ENCODE peak calls at places on chromosomes 6 and 20, in five cellular contexts. P, J, N, B and L are unnamed samples.
A peak's percentile ranks its signal among the peaks of the same experiment; 100 is the strongest.

GRCh38 chr6:47188588-47189021 is 121.1 kb downstream of the TNFRSF21 start:
- DNase-seq in P (no peak), J (peak; percentile 78), N (no peak), B (no peak), L (no peak)

GRCh38 chr6:3233321-3233720 is 5.9 kb upstream of the TUBB2B start:
- DNase-seq in P (no peak), J (no peak), N (no peak), B (no peak), L (no peak)

GRCh38 chr6:36759177-36759757 is 61.6 kb downstream of the RAB44 start:
- DNase-seq in P (peak; percentile 77), J (peak; percentile 68), N (peak; percentile 85), B (peak; percentile 82), L (peak; percentile 78)

GRCh38 chr6:38957426-38957825 is 91.2 kb upstream of the GLP1R start:
- DNase-seq in P (no peak), J (no peak), N (no peak), B (no peak), L (no peak)

GRCh38 chr20:57878803-57879424 is 169.1 kb upstream of the PMEPA1 start:
- DNase-seq in P (no peak), J (no peak), N (no peak), B (no peak), L (peak; percentile 25)

GRCh38 chr6:39422273-39422672 is 99.8 kb upstream of the KCNK16 start:
- DNase-seq in P (peak; percentile 58), J (no peak), N (no peak), B (no peak), L (no peak)

GRCh38 chr6:37552267-37552666 is 52.6 kb upstream of the CCDC167 start:
- DNase-seq in P (no peak), J (no peak), N (peak; percentile 32), B (no peak), L (no peak)

GRCh38 chr6:31826793-31827285 is 699 bp upstream of the HSPA1B start:
- DNase-seq in P (peak; percentile 90), J (no peak), N (peak; percentile 89), B (peak; percentile 90), L (peak; percentile 73)

DNA sequence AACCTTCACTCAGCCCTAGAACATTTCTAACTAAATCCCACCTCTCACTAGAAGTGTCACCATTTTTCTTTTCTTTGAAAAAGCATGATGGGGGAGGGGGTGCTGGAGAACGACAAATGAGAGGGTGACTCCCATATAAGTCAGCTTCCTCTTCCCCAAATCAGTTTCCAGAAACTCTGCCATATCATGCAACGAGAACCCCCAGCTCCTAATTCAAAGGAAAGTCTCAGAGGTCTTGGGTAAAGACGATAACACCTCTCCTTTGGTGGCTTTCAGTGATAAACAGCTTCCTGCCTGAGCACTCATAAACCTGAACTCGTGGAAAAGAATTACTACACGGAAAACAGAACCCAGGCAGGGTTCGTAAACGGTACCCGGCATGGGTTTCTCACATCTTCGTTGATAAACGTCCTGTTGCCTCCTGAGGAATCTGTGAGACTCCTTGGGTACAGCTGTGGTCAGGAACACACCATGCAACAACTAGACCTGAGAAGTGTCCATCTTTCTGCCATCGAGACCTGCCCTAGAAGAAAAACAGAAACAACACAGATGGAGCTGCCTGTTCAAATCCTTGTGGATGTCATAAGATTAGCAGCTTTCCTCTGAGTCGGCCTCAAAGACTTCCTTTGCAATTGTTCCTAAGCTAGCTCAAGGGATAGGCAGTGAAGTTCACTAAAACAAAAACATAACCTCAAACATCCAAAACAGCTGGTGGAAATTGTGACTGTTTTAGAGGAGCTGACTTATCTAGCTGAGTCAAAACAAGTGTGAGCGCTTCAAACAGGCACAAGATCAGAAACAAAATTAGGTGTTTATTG is 185.8 kb upstream of the PRDM1 start:
- DNase-seq in P (no peak), J (peak; percentile 91), N (no peak), B (no peak), L (peak; percentile 5)
- H3K4me3 ChIP-seq in P (no peak overlapping the region), J (no peak overlapping the region), N (no peak overlapping the region), B (no peak overlapping the region), L (no peak overlapping the region)

DNA sequence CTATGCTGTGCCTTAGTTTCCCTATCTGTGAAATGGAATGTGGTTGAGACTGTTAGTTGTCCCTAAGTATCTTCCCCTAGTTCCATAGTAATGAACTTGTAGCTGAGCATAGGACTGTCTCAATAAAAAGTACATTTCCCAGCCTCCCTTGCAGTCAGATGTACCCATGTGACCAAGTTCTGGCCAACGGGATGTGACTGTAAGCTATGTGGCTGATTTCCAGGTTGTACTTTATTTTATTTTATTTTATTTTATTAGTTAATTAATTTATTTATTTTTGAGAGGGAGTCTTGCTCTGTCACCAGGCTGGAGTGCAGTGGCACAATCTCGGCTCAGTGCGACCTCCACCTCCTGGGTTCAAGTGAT is 81.7 kb upstream of the PTPN1 start:
- DNase-seq in P (no peak), J (no peak), N (no peak), B (no peak), L (no peak)
- H3K27ac ChIP-seq in P (no peak overlapping the region), J (no peak overlapping the region), N (no peak overlapping the region), B (no peak overlapping the region), L (no peak overlapping the region)

GRCh38 chr6:137491478-137491877 is 2.7 kb downstream of the OLIG3 start:
- DNase-seq in P (no peak), J (no peak), N (no peak), B (no peak), L (no peak)
- H3K4me1 ChIP-seq in P (peaks cover 46% of the 10 kb centered on the region), J (no peaks in the 10 kb centered on the region), N (peaks cover 4% of the 10 kb centered on the region), B (no peaks in the 10 kb centered on the region), L (no peaks in the 10 kb centered on the region)

GRCh38 chr6:149890629-149891045 is 7.3 kb downstream of the RAET1E start:
- DNase-seq in P (no peak), J (no peak), N (no peak), B (no peak), L (no peak)
- H3K4me3 ChIP-seq in P (no peak overlapping the region), J (no peak overlapping the region), N (no peak overlapping the region), B (no peak overlapping the region), L (no peak overlapping the region)

GRCh38 chr20:1888796-1889463 is 6.3 kb upstream of the SIRPA start:
- DNase-seq in P (no peak), J (peak; percentile 41), N (no peak), B (no peak), L (no peak)
- H3K27ac ChIP-seq in P (no peak overlapping the region), J (no peak overlapping the region), N (no peak overlapping the region), B (no peak overlapping the region), L (no peak overlapping the region)

GRCh38 chr20:36096404-36096799 is 58.1 kb upstream of the EPB41L1 start:
- DNase-seq in P (no peak), J (no peak), N (no peak), B (no peak), L (no peak)

GRCh38 chr20:36097331-36097730 is 57.2 kb upstream of the EPB41L1 start:
- DNase-seq in P (no peak), J (peak; percentile 52), N (no peak), B (no peak), L (peak; percentile 53)

GRCh38 chr20:36099106-36099505 is 55.4 kb upstream of the EPB41L1 start:
- DNase-seq in P (no peak), J (no peak), N (no peak), B (no peak), L (no peak)

GRCh38 chr20:36098364-36098763 is 56.2 kb upstream of the EPB41L1 start:
- DNase-seq in P (no peak), J (peak; percentile 40), N (no peak), B (no peak), L (no peak)

DNA sequence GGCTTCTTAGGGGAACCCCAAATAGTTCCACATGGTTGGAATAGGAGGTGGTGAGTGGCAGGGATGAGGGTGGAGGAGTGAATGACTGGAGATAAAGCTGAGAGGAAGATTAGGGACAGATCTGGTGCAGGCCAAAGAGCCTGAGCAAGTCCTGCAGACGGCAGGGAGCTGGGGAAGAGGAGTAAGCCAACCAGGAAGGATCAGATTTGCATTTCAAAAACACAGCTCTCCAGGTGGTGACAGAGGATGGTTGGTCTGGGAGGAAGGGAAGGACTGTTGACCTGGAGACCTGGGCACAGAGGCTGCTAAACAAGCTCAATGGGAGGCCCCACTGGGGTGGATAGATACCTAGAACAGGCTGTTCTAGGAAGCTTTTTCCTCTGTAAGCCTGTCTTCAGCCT is 56.8 kb upstream of the EPB41L1 start:
- DNase-seq in P (no peak), J (no peak), N (no peak), B (no peak), L (no peak)
- H3K4me1 ChIP-seq in P (peaks cover 31% of the 10 kb centered on the region), J (peaks cover 7% of the 10 kb centered on the region), N (peaks cover 3% of the 10 kb centered on the region), B (no peaks in the 10 kb centered on the region), L (peaks cover 31% of the 10 kb centered on the region)

DNA sequence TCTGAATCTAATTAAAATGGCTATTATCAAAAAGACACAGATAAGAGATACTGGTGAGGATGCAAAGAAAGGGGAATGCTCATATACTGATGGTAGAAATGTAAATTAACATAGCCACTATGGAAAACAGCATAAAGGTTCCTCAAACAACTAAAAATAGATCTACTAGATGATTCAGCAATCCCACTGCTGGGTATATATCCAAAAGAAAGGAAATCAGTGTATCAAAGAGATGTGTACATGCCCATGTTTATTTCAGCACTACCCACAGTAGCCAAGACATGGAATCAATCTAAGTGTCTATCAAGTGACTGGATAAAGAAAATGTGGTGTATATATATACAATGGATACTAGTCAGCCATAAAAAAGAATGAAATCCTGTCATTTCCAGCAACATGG is 6.0 kb upstream of the BRD2 start:
- DNase-seq in P (no peak), J (peak; percentile 28), N (no peak), B (no peak), L (no peak)
- H3K4me3 ChIP-seq in P (no peak overlapping the region), J (no peak overlapping the region), N (no peak overlapping the region), B (no peak overlapping the region), L (no peak overlapping the region)

GRCh38 chr20:24770628-24771556 is 178.2 kb upstream of the CST7 start:
- DNase-seq in P (no peak), J (no peak), N (no peak), B (no peak), L (peak; percentile 32)
- H3K27ac ChIP-seq in P (no peak overlapping the region), J (no peak overlapping the region), N (no peak overlapping the region), B (no peak overlapping the region), L (no peak overlapping the region)

GRCh38 chr6:43912598-43913387 is 142.8 kb downstream of the VEGFA start:
- DNase-seq in P (no peak), J (no peak), N (no peak), B (no peak), L (no peak)
- H3K4me1 ChIP-seq in P (peaks cover 10% of the 10 kb centered on the region), J (peaks cover 23% of the 10 kb centered on the region), N (no peaks in the 10 kb centered on the region), B (no peaks in the 10 kb centered on the region), L (peaks cover 12% of the 10 kb centered on the region)